ENCODE peak calls at places on chromosomes 7 and 10, in seven cellular contexts. W is coronary artery, L is CD14-positive monocyte, G is Panc1, C is RWPE1, P is adrenal gland, N is BE2C. B is an unnamed sample.

GRCh38 chr7:96499532-96499931 is 177.6 kb upstream of the SLC25A13 start:
- DNase-seq in W (no peak), P (no peak), C (no peak), L (no peak), G (no peak), N (no peak), B (no peak)

GRCh38 chr7:2082357-2083038 is 150.2 kb downstream of the MAD1L1 start:
- DNase-seq in P (no peak), W (no peak), N (peak), C (no peak), L (no peak), G (no peak), B (no peak)

GRCh38 chr7:132708501-132708900 is 132.2 kb upstream of the PLXNA4 start:
- DNase-seq in W (no peak), C (no peak), G (no peak), P (no peak), N (no peak), L (no peak), B (no peak)

GRCh38 chr7:154744226-154744860 is 258.6 kb downstream of the PAXIP1 start:
- DNase-seq in N (peak), W (no peak), C (peak), L (no peak), P (peak), G (peak), B (peak)

GRCh38 chr10:5975641-5976473 is 1.5 kb downstream of the IL15RA start:
- DNase-seq in G (no peak), N (no peak), P (peak), C (peak), L (peak), W (no peak), B (no peak)

GRCh38 chr10:73768881-73769280 is 13.0 kb upstream of the CHCHD1 start:
- DNase-seq in L (no peak), W (no peak), N (no peak), C (no peak), P (no peak), G (no peak), B (no peak)

GRCh38 chr7:73622909-73623797 is 1.2 kb downstream of the MLXIPL start:
- DNase-seq in G (no peak), W (no peak), C (no peak), N (no peak), P (peak), L (no peak), B (no peak)

GRCh38 chr10:118809821-118810220 is 55.1 kb upstream of the CACUL1 start:
- DNase-seq in P (no peak), N (no peak), L (no peak), G (no peak), C (no peak), W (no peak), B (no peak)

GRCh38 chr10:79104264-79104954 is 35.6 kb downstream of the ZMIZ1 start:
- DNase-seq in P (peak), C (no peak), L (no peak), W (no peak), N (no peak), G (no peak), B (no peak)

GRCh38 chr7:111290419-111290818 is 199.5 kb downstream of the LRRN3 start:
- DNase-seq in C (no peak), L (no peak), P (no peak), N (peak), G (no peak), W (no peak), B (no peak)

GRCh38 chr7:107327986-107328569 is 141.8 kb upstream of the GPR22 start:
- DNase-seq in W (no peak), L (no peak), N (no peak), C (peak), P (no peak), G (no peak), B (no peak)

GRCh38 chr10:3484306-3485187 is 300.5 kb downstream of the KLF6 start:
- DNase-seq in W (no peak), N (no peak), P (no peak), L (no peak), C (no peak), G (no peak), B (no peak)

GRCh38 chr7:22718200-22718711 is 8.7 kb upstream of the IL6 start:
- DNase-seq in W (no peak), C (peak), P (no peak), N (no peak), G (peak), L (no peak), B (peak)

GRCh38 chr10:93160829-93161228 is 87.1 kb downstream of the CYP26A1 start:
- DNase-seq in W (peak), P (no peak), C (no peak), G (no peak), N (no peak), L (peak), B (no peak)

GRCh38 chr10:95363303-95363912 is 72.6 kb upstream of the PDLIM1 start:
- DNase-seq in W (no peak), N (peak), G (peak), C (peak), P (peak), L (no peak), B (peak)

GRCh38 chr10:66378117-66378876 is 547.5 kb upstream of the LRRTM3 start:
- DNase-seq in C (no peak), P (no peak), G (no peak), W (no peak), N (no peak), L (no peak), B (no peak)

GRCh38 chr7:155577509-155577905 is 31.1 kb upstream of the CNPY1 start:
- DNase-seq in W (no peak), C (no peak), P (no peak), L (no peak), N (no peak), G (no peak), B (no peak)

GRCh38 chr10:34918896-34919295 is 103.8 kb upstream of the PARD3 start:
- DNase-seq in C (no peak), G (no peak), N (no peak), P (no peak), L (no peak), W (no peak), B (no peak)

GRCh38 chr10:84163992-84164391 is 9.6 kb upstream of the GPR15LG start:
- DNase-seq in L (no peak), P (no peak), N (no peak), C (no peak), W (no peak), G (no peak), B (no peak)

GRCh38 chr10:104406715-104407517 is 53.3 kb downstream of the CFAP58 start:
- DNase-seq in W (no peak), L (no peak), C (peak), G (peak), N (no peak), P (no peak), B (no peak)

GRCh38 chr7:5665106-5666025 is 116.1 kb downstream of the RNF216 start:
- DNase-seq in P (peak), W (no peak), N (peak), G (peak), C (peak), L (peak), B (peak)

GRCh38 chr10:126050301-126050700 is 153.9 kb downstream of the FANK1 start:
- DNase-seq in C (no peak), N (no peak), G (no peak), L (no peak), W (no peak), P (no peak), B (no peak)

GRCh38 chr7:121485457-121486243 is 89.5 kb upstream of the FAM3C start:
- DNase-seq in C (no peak), W (no peak), G (no peak), P (peak), N (no peak), L (no peak), B (no peak)

GRCh38 chr10:101066146-101066889 is 4.5 kb downstream of the KAZALD1 start:
- DNase-seq in G (no peak), W (peak), C (peak), N (peak), L (peak), P (peak), B (peak)

GRCh38 chr7:127396184-127396583 is 3.7 kb upstream of the ZNF800 start:
- DNase-seq in C (no peak), N (no peak), W (no peak), L (peak), G (no peak), P (no peak), B (no peak)

GRCh38 chr7:121344093-121344492 is 15.3 kb downstream of the WNT16 start:
- DNase-seq in W (no peak), P (no peak), G (no peak), L (no peak), C (no peak), N (no peak), B (no peak)

GRCh38 chr10:120494313-120494710 is 37.3 kb downstream of the PLPP4 start:
- DNase-seq in N (no peak), P (no peak), L (no peak), W (no peak), C (no peak), G (no peak), B (no peak)

GRCh38 chr7:127755965-127756364 is 104.0 kb downstream of the SND1 start:
- DNase-seq in G (no peak), W (no peak), L (no peak), N (no peak), P (no peak), C (no peak), B (no peak)

GRCh38 chr7:101058355-101058754 is 26.9 kb upstream of the TRIM56 start:
- DNase-seq in L (no peak), W (no peak), G (no peak), P (peak), C (peak), N (no peak), B (peak)

GRCh38 chr10:78149193-78149592 is 115.5 kb downstream of the RPS24 start:
- DNase-seq in N (no peak), G (no peak), P (no peak), L (no peak), C (peak), W (no peak), B (no peak)

GRCh38 chr7:132789281-132789680 is 213.0 kb upstream of the PLXNA4 start:
- DNase-seq in W (no peak), N (no peak), P (no peak), C (no peak), L (no peak), G (no peak), B (no peak)

GRCh38 chr7:33400214-33400538 is 270.8 kb downstream of the BBS9 start:
- DNase-seq in C (no peak), G (no peak), L (no peak), W (no peak), N (no peak), P (no peak), B (no peak)

GRCh38 chr7:138898255-138898654 is 82.9 kb downstream of the KIAA1549 start:
- DNase-seq in P (no peak), C (no peak), L (no peak), G (no peak), W (no peak), N (no peak), B (no peak)

GRCh38 chr10:30736685-30737232 is 107.2 kb upstream of the LYZL2 start:
- DNase-seq in G (peak), C (peak), P (no peak), W (peak), L (no peak), N (no peak), B (peak)

GRCh38 chr10:97338041-97338440 is 3.5 kb upstream of the FRAT2 start:
- DNase-seq in N (no peak), W (no peak), C (no peak), P (no peak), L (no peak), G (no peak), B (no peak)

DNA sequence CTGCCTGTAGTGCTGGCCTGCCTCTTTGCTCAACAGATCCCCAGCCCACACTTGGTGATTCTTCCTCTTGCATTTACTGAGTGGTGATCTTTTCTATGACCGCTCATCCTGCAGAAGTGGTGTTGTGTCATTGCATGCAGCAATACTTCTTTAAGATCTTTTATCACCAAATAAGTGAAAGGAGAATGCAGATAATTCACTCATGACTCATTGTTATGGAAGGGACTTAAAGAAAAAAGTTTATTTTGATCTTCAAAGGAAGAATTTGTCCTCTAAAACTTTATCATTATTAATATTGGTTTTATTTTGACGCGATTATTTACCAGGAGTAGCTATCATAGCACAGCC is 489.1 kb upstream of the CELF2 start:
- DNase-seq in G (no peak), L (no peak), C (no peak), P (no peak), N (no peak), W (no peak), B (no peak)
- TF ChIP-seq CTCF in G (no peak), L (no peak), C (no peak), P (no peak), N (no peak), W (no peak), B (no peak)

GRCh38 chr10:72694476-72695369 is 2.8 kb downstream of the MCU start:
- DNase-seq in L (no peak), G (no peak), W (no peak), N (peak), C (peak), P (peak), B (peak)
- TF ChIP-seq CTCF in L (no peak), G (peak), W (no peak), N (peak), C (peak), P (peak), B (peak)

DNA sequence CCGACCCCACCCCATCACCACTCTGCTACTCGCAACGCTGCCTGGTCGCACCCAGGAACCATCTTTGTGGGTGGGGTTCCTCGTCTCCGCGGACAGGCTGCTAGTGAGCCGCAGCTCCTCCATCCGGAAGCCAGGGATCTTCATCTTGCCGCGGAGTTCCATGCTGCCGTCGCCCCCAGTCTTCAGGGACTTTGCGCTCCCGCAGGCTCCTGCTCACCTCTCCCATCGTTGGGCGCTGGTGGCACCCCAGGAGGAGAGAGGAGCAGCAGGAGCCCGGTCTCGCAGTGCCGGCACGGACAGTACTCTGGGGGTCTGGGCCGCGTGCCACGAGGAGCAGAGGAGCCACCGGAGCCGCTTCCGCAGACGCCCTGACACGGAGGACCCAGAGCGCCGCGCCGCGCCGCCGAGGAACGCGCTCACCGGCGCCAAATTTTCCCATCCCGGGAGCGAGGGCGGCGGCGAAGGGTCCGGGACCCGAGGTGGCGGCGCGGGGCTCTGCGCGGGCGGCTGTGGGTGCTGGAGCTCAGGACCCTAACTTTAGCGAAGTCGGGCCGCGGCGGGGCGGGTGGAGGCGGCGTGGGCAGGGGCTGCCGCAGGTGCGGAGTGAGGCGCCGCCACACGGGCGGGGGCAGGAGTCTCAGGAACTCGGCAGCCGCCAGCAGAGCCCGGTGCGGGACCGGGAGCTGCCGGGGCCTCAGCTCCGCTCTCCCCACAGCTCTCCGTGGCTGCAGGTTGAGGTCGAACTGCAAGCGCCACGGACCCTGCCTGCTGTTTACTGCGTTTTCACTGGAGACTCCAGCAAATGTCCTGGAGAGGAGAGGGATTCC is 750.2 kb upstream of the SORCS1 start:
- DNase-seq in N (peak), L (no peak), W (no peak), P (no peak), G (no peak), C (peak), B (no peak)
- TF ChIP-seq CTCF in N (no peak), L (no peak), W (no peak), P (no peak), G (no peak), C (no peak), B (no peak)

GRCh38 chr10:9922123-9922685 is 1095.5 kb upstream of the CELF2 start:
- DNase-seq in N (no peak), P (no peak), L (no peak), G (no peak), W (no peak), C (no peak), B (no peak)

DNA sequence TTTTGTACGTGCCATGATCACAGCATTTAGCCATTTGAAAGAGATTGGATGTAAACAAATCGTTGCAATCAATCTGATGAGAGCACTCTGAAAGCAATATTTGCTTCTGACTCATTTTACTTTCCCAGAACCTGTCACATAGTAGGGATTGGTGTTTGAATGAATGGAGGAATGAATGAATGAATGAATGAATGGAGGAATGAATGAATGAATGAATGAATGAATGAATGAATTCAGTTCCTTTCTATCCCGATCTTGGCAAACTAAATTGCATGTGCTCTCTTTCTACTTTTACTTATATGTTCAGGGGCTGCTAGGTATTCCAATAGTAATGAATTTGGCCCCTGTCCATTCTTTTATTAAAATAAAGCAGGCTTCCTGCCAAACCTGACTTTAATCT is 1091.7 kb upstream of the CELF2 start:
- DNase-seq in C (no peak), L (no peak), W (no peak), N (no peak), G (no peak), P (no peak), B (no peak)
- TF ChIP-seq CTCF in C (no peak), L (no peak), W (no peak), N (no peak), G (no peak), P (no peak), B (no peak)

GRCh38 chr7:17062433-17063383 is 180.9 kb upstream of the AGR3 start:
- DNase-seq in N (no peak), P (no peak), C (peak), G (no peak), W (no peak), L (no peak), B (no peak)
- TF ChIP-seq CTCF in N (peak), P (no peak), C (no peak), G (peak), W (no peak), L (peak), B (peak)

GRCh38 chr10:47268696-47269095 is 31.3 kb upstream of the GDF10 start:
- DNase-seq in L (no peak), G (no peak), N (no peak), C (no peak), P (no peak), W (no peak), B (no peak)

GRCh38 chr10:47264797-47265281 is 35.2 kb upstream of the GDF10 start:
- DNase-seq in N (no peak), P (no peak), G (no peak), L (peak), W (peak), C (no peak), B (no peak)

GRCh38 chr10:47266602-47267001 is 33.4 kb upstream of the GDF10 start:
- DNase-seq in P (no peak), G (no peak), L (no peak), C (no peak), W (no peak), N (no peak), B (no peak)

DNA sequence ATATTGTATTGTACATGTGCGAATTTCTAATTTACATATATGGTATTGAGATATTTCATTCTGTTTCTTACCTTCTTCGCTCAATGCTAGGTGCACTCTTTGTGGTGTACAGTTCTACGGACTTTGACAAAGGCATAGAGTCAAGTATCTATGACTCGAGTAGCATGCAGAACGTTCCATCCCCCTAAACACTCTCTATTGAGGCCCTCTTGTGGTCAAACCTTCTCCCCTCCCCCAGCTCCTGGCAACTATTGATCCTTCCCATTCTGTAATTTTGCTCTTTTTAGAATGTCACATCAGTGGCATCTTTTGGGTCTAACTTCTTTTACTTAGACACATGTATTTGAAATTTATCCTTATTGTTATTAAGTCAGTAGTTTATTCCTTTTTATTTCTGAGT is 30.7 kb upstream of the GDF10 start:
- DNase-seq in W (no peak), P (no peak), L (no peak), N (no peak), C (no peak), G (no peak), B (no peak)
- TF ChIP-seq CTCF in W (no peak), P (no peak), L (no peak), N (peak), C (no peak), G (peak), B (no peak)

DNA sequence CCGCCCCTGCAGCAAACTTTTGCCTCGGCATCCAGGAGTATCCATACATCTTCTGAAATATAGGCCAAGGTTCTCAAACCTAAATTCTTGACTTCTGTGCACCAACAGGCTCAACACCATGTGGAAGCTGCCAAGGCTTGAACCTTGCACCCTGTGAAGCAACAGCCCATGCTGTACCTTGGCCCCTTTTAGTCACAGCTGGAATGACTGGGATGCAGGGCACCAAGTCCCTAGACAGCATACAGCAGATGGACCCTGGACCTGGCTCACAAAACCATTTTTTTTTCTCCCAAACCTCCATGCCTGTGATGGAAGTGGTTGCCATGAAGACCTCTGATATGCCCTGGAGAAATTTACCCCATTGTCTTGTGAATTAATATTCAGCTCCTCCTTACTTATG is 233.8 kb upstream of the KCND2 start:
- DNase-seq in G (no peak), C (no peak), W (no peak), P (no peak), L (no peak), N (no peak), B (no peak)
- TF ChIP-seq CTCF in G (no peak), C (no peak), W (no peak), P (no peak), L (no peak), N (no peak), B (no peak)

GRCh38 chr10:26627320-26627719 is 70.2 kb upstream of the PDSS1 start:
- DNase-seq in C (no peak), L (no peak), W (no peak), N (no peak), P (no peak), G (no peak), B (no peak)
- TF ChIP-seq CTCF in C (no peak), L (peak), W (no peak), N (peak), P (no peak), G (peak), B (no peak)

GRCh38 chr7:98659746-98660145 is 42.7 kb downstream of the NPTX2 start:
- DNase-seq in C (no peak), N (no peak), W (no peak), G (no peak), P (no peak), L (no peak), B (no peak)
- TF ChIP-seq CTCF in C (no peak), N (no peak), W (no peak), G (no peak), P (no peak), L (no peak), B (no peak)

B was measured in Calu3.